ENCODE peak calls at places on chromosomes 13 and 19, in ten cellular contexts. E is HT1080; T is caudate nucleus; V is AG10803; M is NCI-H2081; P is heart right ventricle; B is iPS-NIHi11; F is Peyer's patch; Q is EL; K is stimulated activated CD4-positive, alpha-beta T cell treated with anti-CD3 and anti-CD28 coated beads, Interleukin-12 subunit alpha, Interleukin-12 subunit beta, amount 100 ng/mL, for 48 hours. L is an unnamed sample.

GRCh38 chr13:91398413-91399188 is at the start of gene GPC5:
- DNase-seq in P (peak), B (peak), K (peak), M (peak), T (peak), E (peak), F (peak), V (peak), Q (peak), L (peak)

GRCh38 chr19:29672319-29672932 is 7.2 kb downstream of the PLEKHF1 start:
- DNase-seq in E (no peak), K (no peak), B (no peak), P (no peak), M (no peak), T (no peak), Q (no peak), F (no peak), V (no peak), L (no peak)

GRCh38 chr19:29672933-29673336 is 7.7 kb downstream of the PLEKHF1 start:
- DNase-seq in T (no peak), M (no peak), F (no peak), E (no peak), Q (no peak), B (no peak), K (peak), P (no peak), V (no peak), L (no peak)

GRCh38 chr13:99307648-99308339 is 595 bp upstream of the GPR183 start:
- DNase-seq in F (no peak), V (peak), B (no peak), T (no peak), M (no peak), K (peak), Q (peak), E (peak), P (no peak), L (no peak)

GRCh38 chr19:15199652-15200574 is 882 bp downstream of the NOTCH3 start:
- DNase-seq in Q (no peak), K (no peak), E (no peak), B (peak), M (no peak), F (no peak), T (no peak), P (no peak), V (peak), L (no peak)

GRCh38 chr13:40333238-40333637 is 333.2 kb downstream of the FOXO1 start:
- DNase-seq in E (no peak), P (no peak), F (no peak), Q (peak), K (no peak), V (no peak), B (no peak), T (no peak), M (no peak), L (no peak)

GRCh38 chr19:28876604-28877123 is 336.3 kb downstream of the UQCRFS1 start:
- DNase-seq in B (no peak), P (no peak), E (no peak), T (no peak), M (no peak), F (no peak), K (no peak), Q (no peak), V (peak), L (no peak)

GRCh38 chr13:21529102-21529893 is 70.2 kb upstream of the ZDHHC20 start:
- DNase-seq in P (no peak), Q (no peak), T (no peak), V (no peak), F (no peak), K (no peak), M (no peak), B (no peak), E (no peak), L (no peak)

GRCh38 chr13:84607614-84608013 is 725.3 kb upstream of the SLITRK1 start:
- DNase-seq in M (no peak), V (peak), E (peak), Q (peak), K (no peak), T (no peak), F (no peak), P (no peak), B (no peak), L (no peak)

GRCh38 chr13:63184693-63185092 is 1769.0 kb upstream of the PCDH20 start:
- DNase-seq in E (peak), F (no peak), M (no peak), T (no peak), Q (peak), K (no peak), P (no peak), V (peak), B (peak), L (no peak)

GRCh38 chr13:80585531-80585930 is 244.6 kb upstream of the SPRY2 start:
- DNase-seq in P (no peak), K (no peak), E (no peak), Q (no peak), V (no peak), F (no peak), M (no peak), T (no peak), B (no peak), L (no peak)

GRCh38 chr13:50805805-50806204 is 37.7 kb downstream of the DLEU7 start:
- DNase-seq in K (no peak), M (no peak), P (no peak), T (no peak), F (no peak), Q (peak), V (peak), B (no peak), E (peak), L (no peak)

GRCh38 chr19:5696196-5697021 is 6.3 kb downstream of the RPL36 start:
- DNase-seq in Q (no peak), T (no peak), E (no peak), B (peak), F (no peak), P (no peak), V (no peak), K (no peak), M (no peak), L (no peak)

GRCh38 chr13:80341771-80342271 is 895 bp upstream of the SPRY2 start:
- DNase-seq in K (no peak), V (no peak), M (peak), P (peak), T (no peak), B (peak), E (peak), Q (peak), F (peak), L (no peak)

GRCh38 chr19:18991050-18991449 is 42.3 kb downstream of the SUGP2 start:
- DNase-seq in F (no peak), M (no peak), V (no peak), Q (no peak), P (peak), E (no peak), K (no peak), T (no peak), B (no peak), L (no peak)

GRCh38 chr13:98509271-98510155 is 67.4 kb downstream of the STK24 start:
- DNase-seq in Q (peak), F (peak), T (no peak), V (peak), M (no peak), K (peak), P (no peak), E (peak), B (no peak), L (peak)

GRCh38 chr13:33367931-33368330 is 82.4 kb upstream of the STARD13 start:
- DNase-seq in F (no peak), E (no peak), P (no peak), B (no peak), M (no peak), Q (no peak), V (no peak), K (no peak), T (no peak), L (peak)

GRCh38 chr13:44448373-44448772 is 74.7 kb downstream of the SERP2 start:
- DNase-seq in P (no peak), K (no peak), Q (no peak), M (no peak), E (no peak), B (no peak), T (no peak), F (no peak), V (no peak), L (no peak)

GRCh38 chr13:98280176-98280510 is 103.1 kb upstream of the RNF113B start:
- DNase-seq in B (no peak), F (no peak), P (no peak), T (no peak), K (no peak), E (no peak), V (no peak), M (no peak), Q (no peak), L (no peak)

GRCh38 chr19:50708179-50708879 is 11.3 kb downstream of the SHANK1 start:
- DNase-seq in V (no peak), M (no peak), Q (no peak), B (no peak), T (no peak), P (no peak), K (no peak), E (peak), F (no peak), L (no peak)

GRCh38 chr13:113448885-113449692 is 4.2 kb downstream of the ADPRHL1 start:
- DNase-seq in M (peak), Q (no peak), V (peak), P (no peak), F (peak), B (no peak), T (no peak), E (peak), K (peak), L (peak)

GRCh38 chr13:62747629-62748028 is 1332.0 kb upstream of the PCDH20 start:
- DNase-seq in P (no peak), M (no peak), T (no peak), E (peak), Q (peak), F (no peak), V (no peak), K (no peak), B (no peak), L (no peak)

GRCh38 chr13:35953537-35954206 is 177.5 kb downstream of the DCLK1 start:
- DNase-seq in K (no peak), F (no peak), E (peak), T (peak), B (peak), P (peak), Q (peak), M (peak), V (peak), L (no peak)

GRCh38 chr13:19713186-19713965 is 69.4 kb downstream of the PSPC1 start:
- DNase-seq in F (no peak), M (no peak), B (no peak), Q (peak), P (no peak), T (no peak), E (peak), K (no peak), V (peak), L (no peak)

GRCh38 chr19:17794412-17794730 is 567 bp upstream of the B3GNT3 start:
- DNase-seq in Q (no peak), K (no peak), P (no peak), M (no peak), E (no peak), V (no peak), T (no peak), B (no peak), F (no peak), L (no peak)

GRCh38 chr13:31910633-31911032 is 120.9 kb upstream of the FRY start:
- DNase-seq in E (no peak), Q (no peak), M (no peak), F (no peak), K (no peak), P (no peak), V (no peak), T (no peak), B (no peak), L (no peak)

GRCh38 chr19:48754950-48755645 is at the start of gene FGF21:
- DNase-seq in Q (peak), K (no peak), T (no peak), P (no peak), M (no peak), F (no peak), E (no peak), B (no peak), V (no peak), L (no peak)

GRCh38 chr13:38607136-38607535 is 79.7 kb upstream of the FREM2 start:
- DNase-seq in P (no peak), B (peak), K (no peak), F (no peak), E (peak), M (no peak), T (no peak), V (no peak), Q (no peak), L (no peak)